ENCODE peak calls at places on chromosomes 4 and X, in four cellular contexts. F is HCT116, M is HepG2, W is H1. G is an unnamed sample.

GRCh38 chr4:76407440-76408119 is 13.4 kb downstream of the CCDC158 start:
- DNase-seq in F (no peak), M (no peak), W (no peak), G (no peak)

GRCh38 chrX:74251006-74251930 is 52.7 kb upstream of the ZCCHC13 start:
- DNase-seq in M (peak; percentile 80), W (no peak), F (no peak), G (no peak)

GRCh38 chr4:105990933-105991332 is 95.7 kb downstream of the NPNT start:
- DNase-seq in F (peak; percentile 54), M (no peak), W (no peak), G (no peak)

GRCh38 chr4:21991050-21991449 is 42.5 kb upstream of the KCNIP4 start:
- DNase-seq in F (no peak), W (no peak), M (no peak), G (no peak)

GRCh38 chr4:122903766-122904165 is 18.6 kb downstream of the NUDT6 start:
- DNase-seq in F (no peak), W (no peak), M (no peak), G (no peak)

GRCh38 chr4:100060765-100061416 is 110.8 kb upstream of the H2AZ1 start:
- DNase-seq in W (no peak), M (no peak), F (no peak), G (no peak)

GRCh38 chrX:154366666-154367055 is 7.8 kb downstream of the FLNA start:
- DNase-seq in M (no peak), W (no peak), F (no peak), G (no peak)

GRCh38 chrX:14508025-14508690 is 21.2 kb upstream of the GLRA2 start:
- DNase-seq in W (no peak), F (no peak), M (no peak), G (no peak)

GRCh38 chr4:142741995-142742394 is 104.1 kb downstream of the INPP4B start:
- DNase-seq in M (no peak), W (no peak), F (no peak), G (no peak)

GRCh38 chr4:109406337-109406931 is 27.2 kb upstream of the SEC24B start:
- DNase-seq in M (peak; percentile 43), F (peak; percentile 59), W (no peak), G (no peak)

GRCh38 chr4:168092176-168092712 is at the start of gene ANXA10:
- DNase-seq in M (no peak), W (no peak), F (no peak), G (no peak)

GRCh38 chr4:143402776-143403550 is 66.3 kb downstream of the GAB1 start:
- DNase-seq in W (no peak), F (no peak), M (no peak), G (no peak)

GRCh38 chr4:183631577-183632198 is 27.3 kb downstream of the RWDD4 start:
- DNase-seq in W (no peak), F (no peak), M (no peak), G (no peak)

GRCh38 chr4:167581449-167581965 is 347.2 kb upstream of the SPOCK3 start:
- DNase-seq in W (no peak), F (no peak), M (no peak), G (no peak)

GRCh38 chr4:26173619-26174018 is 147.2 kb upstream of the RBPJ start:
- DNase-seq in F (no peak), W (no peak), M (no peak), G (no peak)

GRCh38 chr4:138912714-138913340 is 102.8 kb upstream of the NOCT start:
- DNase-seq in M (no peak), W (no peak), F (no peak), G (no peak)

GRCh38 chr4:138911903-138912713 is 103.5 kb upstream of the NOCT start:
- DNase-seq in M (no peak), W (no peak), F (no peak), G (no peak)

GRCh38 chr4:138909605-138910004 is 106.0 kb upstream of the NOCT start:
- DNase-seq in M (no peak), W (no peak), F (no peak), G (no peak)

GRCh38 chr4:138910201-138910913 is 105.2 kb upstream of the NOCT start:
- DNase-seq in F (no peak), W (no peak), M (no peak), G (no peak)

GRCh38 chr4:138910914-138911336 is 104.7 kb upstream of the NOCT start:
- DNase-seq in F (no peak), M (peak; percentile 55), W (no peak), G (no peak)
- TF ChIP-seq ZNF274 in F (no peak), M (no peak), W (no peak), G (no peak)

GRCh38 chr4:156934259-156934635 is 37.4 kb downstream of the PDGFC start:
- DNase-seq in F (no peak), W (no peak), M (no peak), G (no peak)
- H3K27ac ChIP-seq in F (no peak overlapping the region), W (no peak overlapping the region), M (no peak overlapping the region), G (no peak overlapping the region)

GRCh38 chrX:68999351-68999750 is 165.9 kb downstream of the PJA1 start:
- DNase-seq in M (no peak), W (no peak), F (peak; percentile 18), G (no peak)

GRCh38 chrX:68998716-68999115 is 166.5 kb downstream of the PJA1 start:
- DNase-seq in M (no peak), F (no peak), W (peak; percentile 30), G (no peak)

GRCh38 chrX:68997461-68997860 is 167.8 kb downstream of the PJA1 start:
- DNase-seq in F (no peak), M (no peak), W (no peak), G (no peak)

GRCh38 chrX:68995780-68996551 is 167.1 kb downstream of the EFNB1 start:
- DNase-seq in M (peak; percentile 3), F (no peak), W (peak; percentile 30), G (no peak)

DNA sequence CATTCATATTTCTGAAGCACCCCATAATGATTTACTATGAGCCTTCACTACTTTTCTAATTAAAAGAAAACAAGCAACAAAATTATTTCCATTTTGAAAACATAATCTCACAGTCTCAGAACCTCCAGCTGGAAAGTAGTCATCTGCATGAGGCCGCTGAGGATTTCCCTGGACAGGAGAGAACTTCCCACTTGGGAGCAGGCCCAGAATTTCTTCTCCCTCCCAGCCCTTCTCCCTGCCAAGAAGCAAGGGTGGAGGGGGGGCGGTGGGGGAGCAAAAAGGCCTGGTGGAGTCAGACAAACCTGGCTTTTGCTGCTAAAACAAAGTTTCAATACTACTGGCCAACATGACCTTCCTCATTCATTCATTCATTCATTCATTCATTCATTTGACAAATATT is 167.3 kb downstream of the PJA1 start:
- DNase-seq in F (no peak), W (no peak), M (no peak), G (no peak)
- TF ChIP-seq ZNF274 in F (no peak), W (no peak), M (no peak), G (no peak)

GRCh38 chr4:139200102-139200501 is 23.1 kb upstream of the ELF2 start:
- DNase-seq in F (no peak), W (no peak), M (no peak), G (no peak)
- H3K27ac ChIP-seq in F (no peak overlapping the region), W (no peak overlapping the region), M (no peak overlapping the region), G (no peak overlapping the region)

GRCh38 chrX:120377179-120377578 is 15.3 kb downstream of the ATP1B4 start:
- DNase-seq in W (no peak), M (no peak), F (no peak), G (no peak)
- TF ChIP-seq ZNF274 in W (no peak), M (no peak), F (no peak), G (no peak)

DNA sequence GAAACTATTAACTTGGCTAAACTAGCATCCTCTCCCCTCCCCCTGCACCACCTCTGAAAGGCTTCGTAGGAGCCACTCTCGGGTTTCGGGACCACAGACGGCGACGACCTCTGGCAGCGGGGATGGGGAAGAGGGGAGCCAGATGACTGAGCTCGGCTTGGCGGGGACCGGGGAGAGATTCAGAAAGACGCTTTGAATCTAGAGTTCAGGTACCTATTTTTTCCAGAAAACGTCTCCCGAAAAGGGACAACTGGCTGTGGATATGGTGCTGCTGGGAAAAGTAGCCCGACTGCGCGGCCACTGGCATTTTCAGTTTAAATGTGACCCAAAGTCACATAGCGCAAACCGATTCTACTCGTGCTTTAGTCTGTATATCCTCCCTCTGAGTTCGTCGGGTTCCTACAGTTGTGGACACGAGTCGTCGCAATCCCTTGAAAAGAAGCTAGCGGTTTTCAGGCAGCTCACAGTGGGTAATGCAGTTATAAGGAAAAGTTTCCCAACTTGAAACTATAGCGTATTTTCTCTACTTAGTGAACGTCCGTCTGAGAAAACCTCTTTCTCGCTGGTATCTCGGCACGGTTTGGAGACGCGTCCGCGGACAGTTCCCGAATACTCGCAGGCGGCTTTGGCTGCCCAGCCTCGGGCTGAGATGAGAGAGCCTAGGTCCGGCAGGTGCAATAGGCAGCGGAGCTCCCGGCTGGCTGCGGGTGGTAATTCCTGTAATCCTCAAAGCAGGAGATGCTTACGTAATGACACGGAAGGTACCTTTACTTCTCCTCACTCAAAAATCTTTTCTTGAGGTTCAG is 1.3 kb downstream of the PARM1 start:
- DNase-seq in M (no peak), F (no peak), W (peak; percentile 55), G (no peak)
- H3K27ac ChIP-seq in M (no peak overlapping the region), F (no peak overlapping the region), W (no peak overlapping the region), G (peak overlapping the region; percentile 20)

GRCh38 chr4:118801895-118802575 is 33.9 kb downstream of the SEC24D start:
- DNase-seq in M (no peak), F (no peak), W (no peak), G (no peak)

GRCh38 chr4:118807659-118808058 is 28.3 kb downstream of the SEC24D start:
- DNase-seq in W (no peak), F (no peak), M (no peak), G (no peak)

GRCh38 chr4:118798658-118799057 is 37.3 kb downstream of the SEC24D start:
- DNase-seq in M (no peak), F (no peak), W (peak; percentile 61), G (no peak)

GRCh38 chr4:118799235-118799932 is 36.5 kb downstream of the SEC24D start:
- DNase-seq in W (no peak), F (no peak), M (no peak), G (no peak)

GRCh38 chr4:118803253-118803652 is 32.7 kb downstream of the SEC24D start:
- DNase-seq in W (no peak), M (no peak), F (no peak), G (no peak)
- TF ChIP-seq ZNF274 in W (no peak), M (no peak), F (no peak), G (no peak)

GRCh38 chrX:13387656-13388421 is 68.0 kb upstream of the ATXN3L start:
- DNase-seq in M (no peak), W (no peak), F (no peak), G (no peak)
- H3K27ac ChIP-seq in M (no peak overlapping the region), W (no peak overlapping the region), F (no peak overlapping the region), G (no peak overlapping the region)

DNA sequence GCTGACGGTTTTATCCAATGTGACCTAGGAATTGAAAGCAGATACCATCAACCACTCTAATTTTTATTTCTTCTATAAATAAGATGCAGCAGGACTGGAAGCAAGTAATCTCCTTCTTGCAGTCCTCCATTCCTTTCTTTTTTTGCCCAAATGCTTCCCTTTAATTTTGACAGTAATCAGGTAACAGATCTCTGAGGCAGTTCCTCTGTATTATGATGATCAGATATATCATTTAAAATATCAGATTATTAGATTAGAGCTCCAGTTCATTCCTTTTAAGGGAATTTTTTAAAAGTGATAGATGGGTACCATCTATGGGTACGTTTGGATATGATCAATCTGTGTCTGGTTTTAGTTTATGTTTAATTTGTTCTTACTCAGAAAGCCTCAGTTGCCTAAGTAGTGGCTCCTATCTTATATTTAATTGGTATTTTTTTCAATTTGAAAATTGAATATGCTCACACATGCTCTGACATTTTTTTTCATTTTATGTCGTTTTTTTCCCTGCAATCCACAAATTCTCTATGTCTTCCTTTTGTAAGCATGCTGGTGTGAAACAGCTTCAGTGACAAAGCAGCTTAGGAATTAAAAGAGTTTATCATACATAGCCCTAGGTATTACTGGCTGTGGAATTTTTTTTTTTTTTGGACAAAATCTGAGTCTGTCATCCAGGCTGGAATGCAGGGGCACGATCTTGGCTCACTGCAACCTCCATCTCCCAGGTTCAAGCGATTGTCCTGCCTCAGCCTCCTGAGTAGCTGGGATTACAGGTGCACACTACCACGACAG is 73.7 kb upstream of the ANK2 start:
- DNase-seq in W (no peak), M (no peak), F (no peak), G (no peak)
- TF ChIP-seq ZNF274 in W (no peak), M (no peak), F (no peak), G (no peak)